ENCODE peak calls at places on chromosome 15, in four cellular contexts. U is HCT116, Z is K562, N is HepG2. M is an unnamed sample.

GRCh38 chr15:69758291-69758771 is 305.7 kb downstream of the RPLP1 start:
- DNase-seq in U (no peak), Z (no peak), N (no peak), M (no peak)

GRCh38 chr15:79811406-79812405 is 85.1 kb downstream of the MTHFS start:
- DNase-seq in U (no peak), Z (no peak), N (no peak), M (no peak)

GRCh38 chr15:98438907-98439306 is 209.4 kb upstream of the IGF1R start:
- DNase-seq in U (no peak), Z (no peak), N (no peak), M (no peak)

GRCh38 chr15:31471731-31472430 is 145.2 kb downstream of the KLF13 start:
- DNase-seq in U (no peak), Z (no peak), N (no peak), M (no peak)

GRCh38 chr15:62020576-62021160 is 39.6 kb downstream of the VPS13C start:
- DNase-seq in U (no peak), Z (no peak), N (no peak), M (no peak)

GRCh38 chr15:99536422-99537033 is 29.3 kb upstream of the MEF2A start:
- DNase-seq in U (peak; percentile 76), Z (no peak), N (no peak), M (peak; percentile 61)

GRCh38 chr15:91887321-91887720 is 33.8 kb downstream of the SLCO3A1 start:
- DNase-seq in U (no peak), Z (no peak), N (no peak), M (no peak)

GRCh38 chr15:89998141-89998661 is 2.9 kb upstream of the ZNF710 start:
- DNase-seq in U (peak; percentile 69), Z (peak; percentile 49), N (peak; percentile 69), M (no peak)

GRCh38 chr15:98734472-98735284 is 86.3 kb downstream of the IGF1R start:
- DNase-seq in U (no peak), Z (no peak), N (peak; percentile 88), M (no peak)

GRCh38 chr15:90929709-90930019 is 2.7 kb downstream of the HDDC3 start:
- DNase-seq in U (no peak), Z (no peak), N (no peak), M (peak; percentile 39)

GRCh38 chr15:26037369-26037768 is 174.2 kb upstream of the ATP10A start:
- DNase-seq in U (no peak), Z (no peak), N (no peak), M (no peak)

GRCh38 chr15:59456114-59456513 is 18.1 kb downstream of the FAM81A start:
- DNase-seq in U (peak; percentile 8), Z (no peak), N (no peak), M (no peak)

GRCh38 chr15:59438891-59439290 is 905 bp downstream of the FAM81A start:
- DNase-seq in U (no peak), Z (no peak), N (no peak), M (no peak)

GRCh38 chr15:61396235-61396927 is 167.3 kb upstream of the RORA start:
- DNase-seq in U (no peak), Z (no peak), N (no peak), M (no peak)

GRCh38 chr15:35540885-35541284 is 5.1 kb downstream of the DPH6 start:
- DNase-seq in U (no peak), Z (no peak), N (no peak), M (no peak)

GRCh38 chr15:78408961-78409360 is 29.1 kb upstream of the IREB2 start:
- DNase-seq in U (no peak), Z (no peak), N (no peak), M (no peak)

GRCh38 chr15:91849749-91850161 is 3.8 kb upstream of the SLCO3A1 start:
- DNase-seq in U (peak; percentile 35), Z (peak; percentile 18), N (peak; percentile 30), M (no peak)

GRCh38 chr15:77568960-77569646 is 63.6 kb downstream of the LINGO1 start:
- DNase-seq in U (no peak), Z (peak; percentile 41), N (peak; percentile 71), M (no peak)

GRCh38 chr15:26766262-26766661 is 6.6 kb downstream of the GABRB3 start:
- DNase-seq in U (no peak), Z (no peak), N (no peak), M (no peak)

GRCh38 chr15:39530446-39531342 is 50.2 kb upstream of the THBS1 start:
- DNase-seq in U (no peak), Z (no peak), N (no peak), M (no peak)

DNA sequence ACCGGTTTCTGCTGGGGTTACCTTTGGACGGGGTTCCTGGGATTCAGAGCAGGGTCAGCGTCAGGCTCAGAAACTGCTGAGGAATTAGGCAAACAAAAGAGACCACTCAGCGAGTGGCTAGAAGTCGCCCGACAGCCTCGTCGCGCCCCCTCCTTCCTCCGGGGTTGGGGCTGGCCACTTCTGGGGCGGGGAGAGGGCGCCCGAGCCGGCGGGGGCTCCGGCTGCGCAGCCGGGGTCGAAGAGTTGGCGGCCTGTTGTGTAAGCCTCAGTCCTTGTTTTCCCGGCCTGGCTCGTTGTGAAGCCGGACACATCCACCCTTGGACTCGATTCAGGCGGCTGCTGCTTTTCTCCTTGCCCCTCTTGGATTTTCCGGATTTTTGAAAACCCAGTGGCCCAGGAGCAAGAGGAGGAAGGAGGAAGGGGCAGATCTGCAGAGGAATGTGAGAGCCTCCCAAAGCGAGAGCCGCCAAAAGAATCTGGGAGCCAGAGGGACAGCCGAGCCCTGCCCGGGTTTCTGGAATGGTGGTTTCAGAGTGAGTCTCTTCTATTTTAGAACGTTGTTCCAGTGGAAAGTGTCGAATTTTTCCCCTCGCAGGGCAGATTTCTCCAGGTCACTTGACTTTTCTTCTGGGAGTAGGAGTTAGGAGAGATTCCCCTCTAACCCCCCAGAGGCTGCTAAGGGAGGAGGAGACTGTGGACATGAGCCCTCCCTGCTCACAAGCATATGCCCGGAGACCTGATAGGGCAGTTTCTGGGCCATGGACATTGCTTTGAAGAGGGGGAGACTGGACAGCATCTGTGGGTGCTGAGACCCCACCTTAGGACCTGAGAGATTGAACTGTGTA is 666 bp downstream of the SNX33 start:
- DNase-seq in U (no peak), Z (peak; percentile 56), N (peak; percentile 63), M (no peak)
- H3K27ac ChIP-seq in U (peak overlapping the region; percentile 76), Z (peak overlapping the region; percentile 81), N (peak overlapping the region; percentile 98), M (peak overlapping the region; percentile 81)

GRCh38 chr15:57355259-57355658 is 21.0 kb upstream of the CGNL1 start:
- DNase-seq in U (no peak), Z (no peak), N (no peak), M (no peak)
- TF ChIP-seq TCF7L2 in U (no peak), Z (no peak), N (no peak), M (no peak)

DNA sequence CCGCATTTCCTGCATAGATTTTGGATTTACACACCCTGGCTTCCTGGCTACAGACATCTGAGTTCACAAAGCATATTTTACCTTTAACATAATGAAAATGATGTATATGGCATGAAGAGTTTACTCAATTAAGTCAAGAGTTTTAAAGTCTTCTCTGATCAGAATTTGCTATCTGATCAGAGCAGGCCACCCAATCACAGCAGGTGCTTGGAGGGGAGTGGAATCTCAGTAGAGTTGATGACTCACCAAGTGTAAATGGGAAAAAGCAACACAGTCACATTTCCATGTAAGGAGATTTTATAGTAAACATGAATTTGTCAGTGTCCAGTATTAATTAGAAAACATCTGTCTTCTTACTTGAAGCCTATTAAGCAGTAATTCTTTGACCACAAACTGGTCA is 10.9 kb downstream of the MESD start:
- DNase-seq in U (no peak), Z (peak; percentile 41), N (no peak), M (no peak)
- H3K36me3 ChIP-seq in U (peaks cover 24% of the 10 kb centered on the region), Z (peaks cover 62% of the 10 kb centered on the region), N (peaks cover 30% of the 10 kb centered on the region), M (peaks cover 3% of the 10 kb centered on the region)

DNA sequence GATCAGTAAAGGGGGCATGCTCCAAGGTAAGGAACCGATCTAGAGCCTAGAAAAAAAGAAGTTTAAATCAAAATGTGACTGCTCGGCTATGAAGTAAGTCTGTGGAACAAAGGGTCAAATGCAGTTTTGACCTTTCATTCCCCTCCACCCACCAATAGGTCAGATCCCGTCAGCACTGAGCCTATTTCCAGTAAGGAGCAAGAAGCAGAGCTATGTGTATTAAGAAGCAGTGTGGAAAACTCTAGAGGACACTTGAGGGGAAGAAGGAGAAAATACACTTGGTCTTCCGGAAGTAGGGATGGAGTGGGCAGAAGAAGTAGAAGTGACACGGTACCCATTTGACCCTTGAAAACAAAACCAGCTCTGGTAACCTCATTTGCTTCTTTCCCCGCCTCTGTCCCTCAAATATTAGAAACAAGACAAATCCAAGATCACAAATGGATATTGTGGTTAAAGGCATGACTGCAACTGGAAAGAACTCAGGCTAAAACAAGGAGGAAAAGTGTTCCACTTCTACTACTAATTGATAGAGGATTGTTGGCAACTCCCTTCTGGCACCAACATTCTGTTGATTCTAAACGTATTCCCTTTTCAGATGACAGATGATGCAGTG is 888.3 kb upstream of the NR2F2 start:
- DNase-seq in U (no peak), Z (no peak), N (no peak), M (no peak)
- H3K27ac ChIP-seq in U (no peak overlapping the region), Z (no peak overlapping the region), N (no peak overlapping the region), M (no peak overlapping the region)

M was measured in Panc1.